ENCODE peak calls at places on chromosomes 16 and 17, in eight cellular contexts. T, N, K, I, V, P, A and G are unnamed samples.

GRCh38 chr17:77488531-77489238 is 347.9 kb downstream of the SEC14L1 start:
- DNase-seq in T (no peak), N (no peak), K (no peak), I (no peak), V (no peak), P (no peak), A (no peak), G (no peak)

GRCh38 chr17:68829211-68829610 is 126.0 kb downstream of the ABCA8 start:
- DNase-seq in T (no peak), N (no peak), K (no peak), I (no peak), V (no peak), P (no peak), A (no peak), G (no peak)

GRCh38 chr17:81443269-81443668 is 48.0 kb downstream of the BAHCC1 start:
- DNase-seq in T (no peak), N (no peak), K (no peak), I (no peak), V (no peak), P (no peak), A (no peak), G (no peak)

GRCh38 chr17:57343717-57344116 is 87.4 kb downstream of the MSI2 start:
- DNase-seq in T (no peak), N (no peak), K (no peak), I (no peak), V (no peak), P (no peak), A (no peak), G (no peak)

GRCh38 chr17:15441315-15441714 is 26.1 kb downstream of the CDRT4 start:
- DNase-seq in T (no peak), N (no peak), K (no peak), I (no peak), V (no peak), P (no peak), A (no peak), G (peak)

GRCh38 chr17:50144845-50145531 is 5.5 kb downstream of the PPP1R9B start:
- DNase-seq in T (no peak), N (no peak), K (no peak), I (no peak), V (no peak), P (no peak), A (no peak), G (no peak)

GRCh38 chr17:78737332-78737731 is 44.7 kb downstream of the CYTH1 start:
- DNase-seq in T (no peak), N (no peak), K (peak), I (no peak), V (no peak), P (no peak), A (no peak), G (peak)

GRCh38 chr17:75813081-75814020 is 28.7 kb downstream of the UNK start:
- DNase-seq in T (no peak), N (no peak), K (no peak), I (no peak), V (no peak), P (no peak), A (no peak), G (no peak)

GRCh38 chr16:80682435-80683070 is 121.8 kb downstream of the CDYL2 start:
- DNase-seq in T (no peak), N (no peak), K (peak), I (no peak), V (no peak), P (no peak), A (no peak), G (peak)

GRCh38 chr16:57863434-57864160 is 61.3 kb upstream of the KIFC3 start:
- DNase-seq in T (peak), N (peak), K (peak), I (no peak), V (peak), P (no peak), A (peak), G (peak)

GRCh38 chr16:30921748-30922419 is 1.5 kb upstream of the FBXL19 start:
- DNase-seq in T (peak), N (peak), K (peak), I (peak), V (peak), P (peak), A (peak), G (peak)